ENCODE peak calls at places on chromosomes 6 and 20, in seven cellular contexts. Y is left ventricle myocardium inferior, O is AG10803, I is cardiac fibroblast, E is fibroblast of pulmonary artery, L is GM20000, R is fibroblast of lung. G is an unnamed sample.

GRCh38 chr20:34105978-34106675 is 5.9 kb downstream of the EIF2S2 start:
- DNase-seq in Y (no peak), O (no peak), I (no peak), E (no peak), L (no peak), R (no peak), G (no peak)

GRCh38 chr6:82589509-82590206 is 226.0 kb downstream of the TPBG start:
- DNase-seq in Y (no peak), O (peak), I (peak), E (peak), L (peak), R (peak), G (no peak)

GRCh38 chr6:169906741-169907418 is 155.5 kb downstream of the ERMARD start:
- DNase-seq in Y (peak), O (no peak), I (no peak), E (no peak), L (no peak), R (no peak), G (no peak)

GRCh38 chr6:27834384-27834783 is 77.8 kb downstream of the OR2B2 start:
- DNase-seq in Y (no peak), O (no peak), I (no peak), E (no peak), L (no peak), R (no peak), G (no peak)

GRCh38 chr6:14542670-14543366 is 425.2 kb downstream of the CD83 start:
- DNase-seq in Y (no peak), O (peak), I (peak), E (peak), L (peak), R (peak), G (no peak)

GRCh38 chr6:34273242-34273805 is 24.5 kb upstream of the SMIM29 start:
- DNase-seq in Y (peak), O (peak), I (peak), E (peak), L (peak), R (peak), G (no peak)

GRCh38 chr6:108732101-108732870 is 115.9 kb upstream of the ARMC2 start:
- DNase-seq in Y (no peak), O (peak), I (peak), E (no peak), L (no peak), R (peak), G (no peak)

GRCh38 chr20:44646023-44646640 is 5.4 kb downstream of the ADA start:
- DNase-seq in Y (no peak), O (no peak), I (peak), E (peak), L (peak), R (peak), G (no peak)

GRCh38 chr6:3850451-3851203 is 1.5 kb downstream of the FAM50B start:
- DNase-seq in Y (no peak), O (no peak), I (no peak), E (no peak), L (peak), R (no peak), G (no peak)

GRCh38 chr6:74735304-74735703 is 470.5 kb downstream of the COL12A1 start:
- DNase-seq in Y (no peak), O (peak), I (peak), E (peak), L (no peak), R (peak), G (no peak)

GRCh38 chr6:153325661-153326060 is 194.6 kb upstream of the RGS17 start:
- DNase-seq in Y (no peak), O (no peak), I (no peak), E (no peak), L (no peak), R (no peak), G (no peak)

GRCh38 chr6:51265426-51265825 is 446.8 kb downstream of the TFAP2B start:
- DNase-seq in Y (no peak), O (no peak), I (no peak), E (no peak), L (no peak), R (no peak), G (no peak)

GRCh38 chr6:99822741-99823512 is 171.1 kb downstream of the MCHR2 start:
- DNase-seq in Y (no peak), O (peak), I (peak), E (peak), L (peak), R (peak), G (peak)

GRCh38 chr20:45893831-45894230 is 2.7 kb downstream of the CTSA start:
- DNase-seq in Y (no peak), O (peak), I (no peak), E (no peak), L (no peak), R (no peak), G (no peak)

GRCh38 chr20:34268851-34269668 is 27.8 kb downstream of the ASIP start:
- DNase-seq in Y (peak), O (no peak), I (peak), E (peak), L (peak), R (peak), G (no peak)

GRCh38 chr6:70413829-70414494 is 654 bp downstream of the FAM135A start:
- DNase-seq in Y (no peak), O (no peak), I (peak), E (no peak), L (peak), R (peak), G (no peak)

GRCh38 chr20:34708621-34709043 is 4.5 kb downstream of the TP53INP2 start:
- DNase-seq in Y (peak), O (peak), I (peak), E (peak), L (peak), R (peak), G (no peak)

GRCh38 chr20:61376541-61377231 is 124.6 kb downstream of the CDH4 start:
- DNase-seq in Y (no peak), O (no peak), I (no peak), E (no peak), L (no peak), R (no peak), G (no peak)

GRCh38 chr6:125511809-125512341 is 210.1 kb upstream of the HDDC2 start:
- DNase-seq in Y (no peak), O (peak), I (peak), E (peak), L (no peak), R (peak), G (no peak)

GRCh38 chr20:31968299-31969126 is 562 bp downstream of the XKR7 start:
- DNase-seq in Y (peak), O (peak), I (peak), E (peak), L (peak), R (peak), G (no peak)

GRCh38 chr6:19838442-19839236 is 1.5 kb downstream of the ID4 start:
- DNase-seq in Y (no peak), O (peak), I (peak), E (peak), L (peak), R (peak), G (no peak)

GRCh38 chr6:17491416-17492142 is 98.2 kb downstream of the CAP2 start:
- DNase-seq in Y (no peak), O (no peak), I (no peak), E (no peak), L (no peak), R (no peak), G (peak)

GRCh38 chr20:18712877-18713276 is 100.7 kb upstream of the SCP2D1 start:
- DNase-seq in Y (no peak), O (no peak), I (no peak), E (no peak), L (no peak), R (no peak), G (no peak)

GRCh38 chr6:105993769-105994521 is 92.2 kb upstream of the PRDM1 start:
- DNase-seq in Y (peak), O (peak), I (peak), E (peak), L (peak), R (peak), G (no peak)

GRCh38 chr6:153088796-153089195 is 42.3 kb downstream of the RGS17 start:
- DNase-seq in Y (no peak), O (no peak), I (peak), E (no peak), L (no peak), R (peak), G (no peak)

GRCh38 chr6:446418-447366 is 55.1 kb downstream of the IRF4 start:
- DNase-seq in Y (no peak), O (no peak), I (no peak), E (no peak), L (peak), R (no peak), G (no peak)

GRCh38 chr6:126773122-126773805 is 345.2 kb upstream of the RSPO3 start:
- DNase-seq in Y (no peak), O (peak), I (peak), E (peak), L (no peak), R (peak), G (no peak)

GRCh38 chr20:6466065-6466810 is 301.2 kb upstream of the BMP2 start:
- DNase-seq in Y (no peak), O (no peak), I (peak), E (peak), L (no peak), R (peak), G (no peak)

GRCh38 chr6:152112503-152113261 is 305.2 kb downstream of the ESR1 start:
- DNase-seq in Y (peak), O (no peak), I (no peak), E (no peak), L (no peak), R (no peak), G (no peak)

GRCh38 chr20:62652051-62652893 is 10.0 kb downstream of the SLCO4A1 start:
- DNase-seq in Y (peak), O (peak), I (peak), E (peak), L (peak), R (peak), G (peak)

GRCh38 chr20:4513720-4514119 is 208.0 kb upstream of the PRND start:
- DNase-seq in Y (no peak), O (peak), I (peak), E (peak), L (no peak), R (peak), G (no peak)

GRCh38 chr6:36769676-36770499 is 69.4 kb downstream of the CPNE5 start:
- DNase-seq in Y (no peak), O (peak), I (peak), E (peak), L (no peak), R (peak), G (no peak)

GRCh38 chr6:139205843-139206242 is 71.0 kb downstream of the HECA start:
- DNase-seq in Y (no peak), O (no peak), I (no peak), E (no peak), L (no peak), R (no peak), G (no peak)

GRCh38 chr6:1424306-1424927 is 35.0 kb downstream of the FOXF2 start:
- DNase-seq in Y (peak), O (peak), I (peak), E (peak), L (peak), R (peak), G (peak)

GRCh38 chr6:109308018-109308492 is 74.2 kb downstream of the CD164 start:
- DNase-seq in Y (no peak), O (peak), I (peak), E (peak), L (no peak), R (peak), G (peak)

GRCh38 chr20:44790994-44791393 is 19.4 kb downstream of the RIMS4 start:
- DNase-seq in Y (no peak), O (no peak), I (no peak), E (no peak), L (no peak), R (no peak), G (no peak)

GRCh38 chr6:140052757-140053729 is 678.6 kb upstream of the CITED2 start:
- DNase-seq in Y (no peak), O (peak), I (peak), E (peak), L (peak), R (peak), G (no peak)

DNA sequence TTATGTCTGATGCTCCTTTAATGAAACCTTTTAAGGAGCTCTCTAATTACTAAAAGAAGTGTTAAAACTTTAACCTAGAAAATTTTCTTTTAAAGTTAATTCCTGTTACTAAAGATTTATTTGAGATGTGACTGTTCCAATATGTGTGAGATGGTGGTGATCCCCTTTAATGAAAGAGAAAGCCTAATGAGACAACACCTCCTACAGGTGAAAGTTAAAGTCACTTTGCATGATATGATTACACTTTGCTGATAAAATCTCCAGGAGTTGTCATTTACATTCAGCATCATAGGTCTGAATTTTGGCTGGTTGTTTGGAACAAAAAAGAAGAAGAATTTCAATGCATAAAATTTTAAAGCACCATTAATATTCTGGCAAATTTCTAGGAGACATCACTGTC is 307.4 kb downstream of the TRDN start:
- DNase-seq in Y (no peak), O (no peak), I (no peak), E (no peak), L (no peak), R (no peak), G (no peak)
- TF ChIP-seq CTCF in Y (no peak), O (no peak), I (no peak), E (no peak), L (no peak), R (no peak), G (no peak)

DNA sequence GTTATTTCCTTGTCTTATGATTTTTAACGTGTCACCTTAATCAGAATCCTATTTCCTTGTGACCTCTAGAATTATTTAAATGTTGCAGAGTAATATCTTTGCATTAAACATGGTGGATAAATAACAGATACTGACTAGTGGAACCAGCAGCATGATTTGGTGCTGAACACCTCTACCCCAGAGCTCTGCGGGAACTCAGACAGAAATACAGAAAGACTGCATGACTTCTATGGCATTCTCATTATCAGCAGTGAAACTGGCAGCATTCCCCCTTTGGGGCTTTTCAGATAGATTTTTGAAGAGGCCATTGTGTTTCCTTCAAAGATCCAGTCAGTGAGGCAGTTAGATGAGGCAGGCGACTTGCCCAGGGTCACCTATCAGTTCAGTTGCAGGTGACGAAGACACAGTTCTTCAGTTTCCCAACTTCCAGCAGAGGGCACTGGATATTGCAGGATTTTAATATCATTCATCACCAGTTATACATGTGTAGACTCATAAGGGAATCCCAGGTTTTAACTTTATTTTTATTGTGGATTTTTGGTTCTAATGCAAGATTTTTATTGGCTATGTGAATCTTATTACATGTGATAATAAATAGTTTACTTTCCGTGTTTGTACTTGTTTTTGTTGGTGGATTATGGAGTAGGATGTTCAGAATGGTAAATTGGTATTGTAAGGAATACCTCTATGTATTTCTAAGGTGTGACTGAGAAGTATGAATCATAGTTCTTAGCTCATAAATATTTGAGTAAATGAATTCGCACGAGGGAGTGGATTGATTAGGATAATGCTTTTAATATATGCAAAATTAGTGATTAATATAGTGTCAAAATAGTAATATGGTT is 81.3 kb downstream of the AFDN start:
- DNase-seq in Y (no peak), O (peak), I (peak), E (peak), L (no peak), R (peak), G (peak)
- TF ChIP-seq CTCF in Y (peak), O (peak), I (peak), E (peak), L (no peak), R (no peak), G (peak)

GRCh38 chr6:121223212-121223611 is 111.1 kb downstream of the TBC1D32 start:
- DNase-seq in Y (no peak), O (no peak), I (no peak), E (no peak), L (no peak), R (no peak), G (no peak)

GRCh38 chr6:121223930-121224329 is 110.3 kb downstream of the TBC1D32 start:
- DNase-seq in Y (no peak), O (no peak), I (no peak), E (no peak), L (no peak), R (no peak), G (no peak)

GRCh38 chr6:121216928-121217327 is 117.4 kb downstream of the TBC1D32 start:
- DNase-seq in Y (no peak), O (peak), I (peak), E (peak), L (no peak), R (peak), G (no peak)

GRCh38 chr6:121222656-121223055 is 111.6 kb downstream of the TBC1D32 start:
- DNase-seq in Y (no peak), O (peak), I (peak), E (peak), L (no peak), R (peak), G (peak)
- TF ChIP-seq CTCF in Y (no peak), O (peak), I (no peak), E (peak), L (no peak), R (no peak), G (peak)

GRCh38 chr6:117776441-117776840 is 101.2 kb downstream of the NUS1 start:
- DNase-seq in Y (no peak), O (peak), I (peak), E (no peak), L (no peak), R (peak), G (no peak)
- TF ChIP-seq CTCF in Y (peak), O (no peak), I (peak), E (peak), L (peak), R (peak), G (peak)

DNA sequence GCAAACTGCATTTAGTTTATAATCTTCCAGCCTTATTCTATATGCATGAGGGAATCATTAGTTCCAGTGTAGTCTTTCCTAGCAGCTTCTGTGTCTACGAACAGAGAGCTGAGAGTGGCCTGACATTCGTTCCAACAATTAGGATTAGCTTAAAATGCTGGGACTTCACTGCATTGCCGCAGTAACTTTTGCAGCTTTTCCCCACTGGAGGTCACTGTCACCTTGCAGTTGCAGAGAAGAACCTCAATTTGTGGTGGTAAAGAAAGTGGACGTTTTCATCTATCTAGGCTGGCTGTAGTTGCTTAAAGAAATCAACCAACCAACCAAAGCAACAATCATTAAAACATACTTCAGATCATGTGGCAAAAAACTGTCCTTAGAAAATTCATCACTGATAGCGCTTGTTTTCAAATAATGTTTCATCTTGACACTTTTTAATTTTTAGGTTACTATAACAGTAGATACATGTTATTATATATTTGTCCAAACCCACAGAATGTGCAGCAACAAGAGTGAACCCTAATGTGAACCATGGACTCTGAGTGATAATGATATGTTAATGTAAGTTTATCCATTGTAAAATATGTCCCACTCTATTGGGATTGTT is 12.2 kb downstream of the MYLK4 start:
- DNase-seq in Y (no peak), O (peak), I (peak), E (peak), L (peak), R (peak), G (no peak)
- TF ChIP-seq CTCF in Y (peak), O (peak), I (peak), E (peak), L (peak), R (peak), G (peak)

GRCh38 chr6:133567656-133568055 is 321.3 kb upstream of the TCF21 start:
- DNase-seq in Y (no peak), O (peak), I (no peak), E (no peak), L (no peak), R (peak), G (no peak)

GRCh38 chr6:133571681-133572080 is 317.2 kb upstream of the TCF21 start:
- DNase-seq in Y (no peak), O (no peak), I (no peak), E (no peak), L (no peak), R (no peak), G (no peak)

GRCh38 chr6:133568970-133569889 is 319.7 kb upstream of the TCF21 start:
- DNase-seq in Y (no peak), O (peak), I (peak), E (peak), L (peak), R (peak), G (peak)
- TF ChIP-seq CTCF in Y (peak), O (peak), I (peak), E (peak), L (no peak), R (peak), G (peak)

DNA sequence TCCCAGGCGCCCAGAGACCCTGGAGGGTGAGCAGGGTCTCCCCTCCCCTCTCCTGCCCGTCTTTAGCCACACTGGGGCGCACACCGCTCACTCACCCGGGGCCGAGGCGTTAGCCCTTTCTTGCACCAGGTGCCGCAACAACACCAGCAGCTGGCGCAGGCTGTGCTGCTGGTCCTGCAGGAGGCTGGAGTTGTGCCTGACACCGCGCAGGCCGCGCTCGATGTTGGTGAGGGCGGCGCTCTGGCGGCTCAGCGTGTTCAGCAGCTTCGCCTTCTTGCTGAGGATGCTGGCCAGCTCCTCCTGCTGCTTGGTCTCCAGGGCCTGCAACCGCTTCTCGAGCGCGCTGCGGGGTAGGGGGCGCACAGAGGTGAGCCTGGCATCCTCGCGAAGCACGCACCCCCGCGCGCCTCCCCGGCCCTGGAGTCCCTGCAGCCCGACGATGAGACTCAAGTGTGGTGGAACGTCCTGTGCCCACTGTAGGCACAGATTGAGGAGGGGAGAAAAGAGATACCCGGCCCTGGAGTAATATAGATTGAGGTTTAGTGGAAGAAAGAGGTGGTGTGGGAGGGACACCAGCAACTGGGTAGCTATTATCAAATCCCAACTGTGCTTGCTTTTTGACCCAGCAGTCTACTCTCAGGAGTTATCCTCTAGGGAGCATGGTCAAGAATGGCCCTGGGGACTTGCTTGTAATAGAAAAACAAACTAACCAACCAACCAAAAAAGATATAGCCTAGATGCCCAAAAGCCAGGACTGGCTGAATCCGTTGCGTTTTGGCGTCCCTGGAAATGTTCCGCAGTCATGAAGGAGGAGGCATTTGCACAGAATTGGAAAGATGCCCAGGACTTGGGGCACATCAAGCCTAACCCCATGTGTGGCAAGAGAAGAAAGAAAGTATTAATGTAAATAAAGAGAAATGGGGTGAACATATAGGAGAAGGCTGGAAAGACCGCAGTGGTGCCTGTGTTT is 30.9 kb downstream of the ANGPT4 start:
- DNase-seq in Y (peak), O (peak), I (peak), E (peak), L (no peak), R (peak), G (peak)
- TF ChIP-seq CTCF in Y (peak), O (peak), I (no peak), E (no peak), L (no peak), R (no peak), G (peak)

G was measured in LNCaP clone FGC.